ENCODE peak calls at places on chromosome 1, in ten cellular contexts. E, U, R, J, H, L, C, K, T and X are unnamed samples. For H3K4me1, the result is how much of the 10 kb centered on the place peaks cover.

GRCh38 chr1:185720633-185721272 is 13.4 kb upstream of the HMCN1 start:
- DNase-seq in L (no peak), C (peak), K (no peak), E (peak), R (no peak), J (no peak), T (no peak), H (no peak), U (no peak), X (no peak)

GRCh38 chr1:41239988-41240610 is 2.0 kb downstream of the SCMH1 start:
- DNase-seq in U (no peak), T (no peak), C (no peak), R (no peak), H (peak), K (no peak), L (no peak), E (peak), J (no peak), X (no peak)

GRCh38 chr1:58709540-58709939 is 9.7 kb upstream of the MYSM1 start:
- DNase-seq in L (no peak), K (no peak), E (no peak), U (no peak), J (no peak), C (no peak), R (no peak), H (no peak), T (no peak), X (no peak)

GRCh38 chr1:204564835-204565234 is 48.6 kb downstream of the MDM4 start:
- DNase-seq in J (no peak), H (no peak), C (no peak), U (no peak), T (no peak), L (no peak), E (no peak), R (no peak), K (no peak), X (no peak)

GRCh38 chr1:14369526-14370213 is 228.8 kb upstream of the KAZN start:
- DNase-seq in U (no peak), H (no peak), T (no peak), K (no peak), C (no peak), E (no peak), R (no peak), J (no peak), L (no peak), X (no peak)

GRCh38 chr1:3785045-3785444 is 11.3 kb downstream of the LRRC47 start:
- DNase-seq in L (no peak), U (no peak), J (no peak), H (no peak), R (no peak), E (no peak), T (no peak), C (no peak), K (no peak), X (peak)

GRCh38 chr1:243882276-243882675 is 32.2 kb upstream of the AKT3 start:
- DNase-seq in R (no peak), U (no peak), E (peak), J (no peak), H (no peak), C (no peak), K (no peak), T (no peak), L (no peak), X (no peak)

GRCh38 chr1:62325696-62326095 is 6.5 kb upstream of the KANK4 start:
- DNase-seq in H (no peak), E (no peak), U (no peak), T (no peak), C (no peak), R (no peak), J (no peak), K (no peak), L (no peak), X (no peak)

GRCh38 chr1:115748396-115749130 is 20.0 kb downstream of the CASQ2 start:
- DNase-seq in R (no peak), K (no peak), C (no peak), E (peak), J (no peak), L (no peak), U (no peak), H (no peak), T (no peak), X (no peak)

GRCh38 chr1:228867093-228867950 is 132.0 kb downstream of the RHOU start:
- DNase-seq in E (peak), C (peak), K (no peak), L (no peak), J (no peak), R (no peak), T (no peak), H (no peak), U (no peak), X (no peak)
- H3K4me1 ChIP-seq in E (under half), C (under half), K (under half), L (under half), J (under half), R (under half), T (under half), H (under half), U (under half), X (under half)

DNA sequence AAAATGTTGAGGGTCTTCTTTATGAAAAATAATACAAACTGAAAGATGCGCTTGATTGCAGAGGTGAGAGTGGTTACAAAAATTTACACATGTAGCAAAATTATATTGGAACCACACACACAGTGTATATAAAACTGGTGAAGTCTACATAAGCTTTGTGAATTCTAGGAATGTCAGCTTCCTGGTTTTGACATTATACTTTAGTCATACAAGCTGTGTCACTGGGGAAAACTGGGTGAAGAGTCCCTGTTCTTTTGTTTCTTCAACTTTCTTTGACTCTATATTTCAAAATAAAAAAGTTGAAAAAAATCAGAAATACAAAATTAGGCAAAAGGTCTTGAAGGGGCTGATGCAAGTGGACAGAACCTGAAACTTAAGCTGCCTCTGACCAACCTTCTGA is 2.9 kb downstream of the C1QC start:
- DNase-seq in U (no peak), C (no peak), R (no peak), K (no peak), L (no peak), T (no peak), E (peak), J (no peak), H (no peak), X (no peak)
- H3K4me3 ChIP-seq in U (no peak), C (no peak), R (no peak), K (no peak), L (no peak), T (no peak), E (no peak), J (no peak), H (no peak), X (no peak)

GRCh38 chr1:21341022-21341421 is 50.8 kb upstream of the ECE1 start:
- DNase-seq in T (no peak), C (no peak), R (no peak), U (no peak), H (no peak), E (no peak), J (no peak), L (no peak), K (no peak), X (no peak)
- H3K4me1 ChIP-seq in T (under half), C (under half), R (half or more), U (under half), H (half or more), E (under half), J (half or more), L (half or more), K (half or more), X (half or more)

DNA sequence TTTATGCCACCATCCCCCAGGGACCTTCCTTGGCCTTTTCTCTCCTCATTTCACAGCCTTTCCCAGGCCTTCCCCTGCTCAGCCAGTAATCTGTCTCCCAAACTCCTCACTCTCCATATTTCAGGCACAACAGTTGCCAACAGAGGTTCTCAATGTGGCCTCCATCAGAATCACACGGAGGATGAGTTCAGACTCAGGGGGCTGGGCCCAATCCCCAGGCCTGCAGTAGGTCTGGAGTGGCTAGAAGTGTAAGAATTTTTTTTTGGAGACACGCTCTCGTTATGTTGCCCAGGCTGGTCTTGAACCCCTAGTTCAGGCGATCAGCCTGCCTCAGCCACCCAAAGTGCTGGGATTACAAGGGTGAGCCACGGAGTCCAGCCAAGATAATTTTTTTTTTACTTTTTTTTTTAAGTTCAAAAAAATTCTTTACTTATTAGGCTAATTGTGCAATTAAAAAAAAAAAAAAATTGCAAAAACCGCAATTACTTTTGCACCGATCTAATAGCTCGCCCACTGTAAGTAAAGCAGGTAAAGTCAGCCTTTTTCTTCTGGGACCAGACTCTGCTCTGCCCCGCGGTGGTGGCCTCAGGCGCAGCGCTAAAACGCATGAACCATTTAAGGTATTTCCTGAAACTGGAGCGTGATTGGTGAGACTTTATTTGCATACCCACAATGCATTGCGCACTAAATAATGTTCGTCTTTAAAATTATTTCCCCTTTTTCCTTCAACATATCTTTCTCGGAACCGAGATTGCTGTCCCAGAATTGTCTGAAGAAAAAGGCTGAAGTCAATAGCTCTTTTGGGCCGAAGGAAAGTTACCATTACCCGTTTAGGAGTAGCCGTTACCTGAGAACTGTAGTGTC is 18.7 kb downstream of the KIAA2013 start:
- DNase-seq in T (peak), E (peak), J (peak), U (peak), R (peak), K (peak), H (peak), C (peak), L (peak), X (peak)
- H3K4me3 ChIP-seq in T (peak), E (no peak), J (peak), U (no peak), R (peak), K (peak), H (no peak), C (no peak), L (no peak), X (peak)

DNA sequence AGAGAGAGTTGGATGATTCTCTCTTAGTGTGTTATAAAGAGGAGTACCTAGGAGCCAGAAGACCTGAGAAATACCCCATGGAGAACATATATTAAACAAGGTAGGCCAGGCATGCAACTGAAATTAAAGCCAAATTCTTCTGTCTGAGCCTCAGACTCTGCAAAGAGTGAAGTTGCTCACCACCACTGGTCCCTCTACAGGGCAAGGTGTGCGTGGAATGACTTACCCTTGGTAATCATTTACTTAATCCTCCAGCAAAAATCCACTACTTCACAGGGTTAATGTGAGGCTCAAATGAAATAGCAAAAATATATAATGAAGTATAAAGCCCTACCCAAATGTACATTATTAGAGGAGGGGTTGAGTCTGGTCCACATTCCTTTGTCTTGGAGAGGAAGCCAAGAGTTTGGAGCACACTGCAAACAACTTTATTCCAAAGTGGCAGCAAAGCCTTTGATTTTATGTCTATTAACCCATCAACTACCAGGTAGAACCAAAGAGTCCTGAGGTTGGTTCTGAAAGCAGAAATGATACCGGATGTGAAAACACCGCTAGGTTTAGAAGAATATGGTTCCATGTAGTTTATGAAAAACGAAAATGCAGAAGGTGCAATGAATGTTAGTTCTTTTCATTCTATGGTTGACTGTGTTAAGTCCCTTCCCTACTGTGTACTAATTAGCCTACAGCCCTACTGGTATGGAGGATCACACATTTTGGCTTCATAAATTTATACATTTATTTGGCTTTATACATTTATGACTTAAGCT is 8.5 kb downstream of the SSR2 start:
- DNase-seq in L (no peak), U (no peak), T (no peak), E (no peak), K (no peak), R (no peak), H (no peak), J (no peak), C (no peak), X (no peak)
- H3K4me1 ChIP-seq in L (under half), U (under half), T (under half), E (under half), K (under half), R (under half), H (under half), J (under half), C (under half), X (under half)

GRCh38 chr1:97920832-97921571 is at the start of gene DPYD:
- DNase-seq in C (peak), L (peak), K (peak), U (peak), J (peak), E (peak), T (peak), R (peak), H (peak), X (peak)

GRCh38 chr1:97913506-97913905 is 7.3 kb downstream of the DPYD start:
- DNase-seq in U (no peak), R (no peak), J (no peak), C (no peak), L (no peak), E (no peak), K (no peak), H (no peak), T (no peak), X (no peak)

GRCh38 chr1:97919568-97920261 is 1.1 kb downstream of the DPYD start:
- DNase-seq in C (no peak), E (peak), K (no peak), T (no peak), H (no peak), U (no peak), J (no peak), R (no peak), L (no peak), X (no peak)

GRCh38 chr1:97920275-97920831 is 481 bp downstream of the DPYD start:
- DNase-seq in K (no peak), U (no peak), H (no peak), R (peak), J (peak), T (no peak), L (no peak), E (peak), C (no peak), X (no peak)

GRCh38 chr1:97918961-97919360 is 1.9 kb downstream of the DPYD start:
- DNase-seq in R (no peak), H (no peak), L (no peak), U (no peak), E (no peak), J (no peak), T (no peak), K (no peak), C (no peak), X (no peak)
- H3K4me3 ChIP-seq in R (peak), H (no peak), L (no peak), U (no peak), E (no peak), J (peak), T (no peak), K (peak), C (no peak), X (no peak)

DNA sequence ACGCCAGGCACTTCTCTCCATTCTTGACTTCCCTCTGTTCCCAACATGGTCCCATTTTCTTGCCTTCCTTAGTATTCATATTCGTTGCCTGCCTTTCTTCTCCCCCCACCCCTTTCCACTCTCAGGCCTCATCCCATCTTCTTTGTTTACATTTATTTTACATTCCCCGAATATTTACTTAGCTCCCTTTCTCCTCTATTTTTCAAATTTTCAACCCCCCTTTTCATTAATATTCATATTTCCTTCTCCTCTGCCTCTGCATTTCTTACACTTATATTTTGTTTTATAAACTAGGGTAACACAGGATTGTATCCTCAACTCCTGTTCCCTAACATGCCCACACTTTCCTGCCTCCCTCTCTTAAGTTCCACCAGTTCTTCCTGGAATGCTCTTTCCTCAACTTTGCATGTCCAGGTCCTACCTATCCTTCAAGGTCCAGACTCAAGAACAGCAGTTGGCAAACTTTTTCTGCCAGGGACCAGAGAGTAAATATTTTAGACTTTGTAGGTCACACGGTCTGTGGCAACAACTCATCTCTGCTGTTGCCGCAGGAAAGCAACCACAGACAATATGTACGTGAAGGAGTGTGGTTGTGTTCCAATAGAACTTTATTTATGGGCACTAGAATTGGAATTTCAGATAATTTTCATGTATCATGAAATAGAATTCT is 29.8 kb upstream of the A3GALT2 start:
- DNase-seq in T (no peak), L (no peak), J (no peak), K (no peak), C (no peak), U (no peak), E (no peak), H (no peak), R (no peak), X (no peak)
- H3K4me1 ChIP-seq in T (under half), L (under half), J (under half), K (under half), C (under half), U (under half), E (under half), H (under half), R (under half), X (under half)

GRCh38 chr1:228083871-228084278 is 1.4 kb downstream of the ARF1 start:
- DNase-seq in K (peak), L (peak), T (no peak), H (no peak), U (no peak), E (peak), J (no peak), R (no peak), C (no peak), X (peak)

GRCh38 chr1:228085287-228085926 is 2.9 kb downstream of the ARF1 start:
- DNase-seq in E (peak), H (no peak), J (no peak), U (no peak), T (no peak), K (peak), L (peak), C (peak), R (no peak), X (peak)

GRCh38 chr1:228082975-228083870 is 715 bp downstream of the ARF1 start:
- DNase-seq in T (no peak), J (no peak), K (peak), C (peak), L (peak), H (peak), E (peak), R (peak), U (peak), X (peak)

GRCh38 chr1:228084325-228084724 is 1.8 kb downstream of the ARF1 start:
- DNase-seq in T (no peak), K (no peak), C (no peak), L (no peak), J (no peak), U (no peak), H (no peak), E (peak), R (no peak), X (no peak)

DNA sequence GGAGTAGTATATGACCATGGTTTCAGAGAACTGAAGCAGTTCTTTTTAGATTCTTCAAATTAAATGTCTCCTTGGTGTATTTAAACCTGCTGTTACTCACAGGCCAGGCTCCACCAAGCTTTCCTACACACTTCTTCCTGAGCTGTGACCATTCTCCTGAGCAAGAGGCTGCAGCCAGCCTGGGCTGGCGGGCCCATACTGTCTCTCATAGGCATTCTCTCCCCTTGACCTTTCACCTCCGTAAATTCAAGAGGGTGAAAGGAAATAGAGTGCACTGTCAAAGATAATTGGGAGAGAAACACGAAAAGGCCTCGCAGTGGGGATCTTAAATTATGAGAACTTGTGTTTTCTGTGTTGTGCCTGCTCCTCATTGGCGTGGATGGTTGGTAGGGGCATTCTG is 2.3 kb downstream of the ARF1 start:
- DNase-seq in T (no peak), E (peak), C (peak), H (no peak), L (peak), U (no peak), R (no peak), K (peak), J (no peak), X (peak)
- H3K4me3 ChIP-seq in T (peak), E (no peak), C (peak), H (no peak), L (no peak), U (no peak), R (peak), K (peak), J (peak), X (no peak)

GRCh38 chr1:16152521-16153087 is 3.3 kb downstream of the EPHA2 start:
- DNase-seq in H (no peak), K (no peak), U (no peak), J (no peak), R (no peak), T (no peak), C (no peak), E (no peak), L (no peak), X (peak)
- H3K4me1 ChIP-seq in H (half or more), K (half or more), U (under half), J (under half), R (under half), T (under half), C (under half), E (half or more), L (half or more), X (under half)

DNA sequence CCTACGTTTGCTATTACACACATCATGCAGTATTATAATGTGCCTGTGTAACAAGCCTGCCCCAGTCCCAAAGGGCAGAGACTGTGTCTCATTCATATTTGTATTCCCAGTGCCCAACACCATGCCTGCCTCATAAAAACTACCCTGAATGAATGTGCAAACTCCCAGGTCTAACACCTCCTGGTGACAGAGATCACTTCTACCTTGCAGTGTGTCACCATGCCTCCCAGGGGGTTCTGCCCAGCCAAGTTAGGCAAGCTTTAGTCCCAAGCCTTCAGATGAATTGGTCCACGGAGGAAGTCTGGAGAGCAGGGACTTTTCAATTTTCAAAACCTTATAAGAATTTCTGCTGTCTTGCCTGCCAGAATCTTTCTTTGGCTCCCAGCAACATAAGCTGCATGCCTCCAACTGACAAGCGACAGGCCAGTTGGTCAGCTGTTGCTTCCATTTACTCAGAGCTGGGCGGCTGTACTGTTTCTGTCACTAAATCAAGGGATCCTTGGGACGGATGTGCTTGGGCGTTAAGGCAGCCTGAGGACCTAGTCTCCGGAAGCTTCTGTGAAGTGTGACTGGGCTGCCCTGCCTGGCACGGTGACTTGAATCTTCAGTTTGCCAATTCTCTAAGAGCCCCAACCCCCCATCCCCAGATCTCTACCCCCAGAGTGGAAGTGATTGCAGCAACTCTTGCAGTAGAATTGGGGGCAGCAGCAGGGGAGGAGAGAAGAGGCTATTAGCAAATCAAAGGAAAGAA is 1.2 kb downstream of the RXRG start:
- DNase-seq in R (no peak), T (no peak), J (no peak), E (no peak), U (no peak), H (no peak), L (no peak), C (peak), K (no peak), X (no peak)
- H3K4me3 ChIP-seq in R (no peak), T (peak), J (peak), E (no peak), U (peak), H (no peak), L (no peak), C (peak), K (peak), X (no peak)